ENCODE peak calls at places on chromosomes 5 and 9, in four cellular contexts. S is K562, V is GM12878, C is HCT116. H is an unnamed sample.

GRCh38 chr9:69932901-69933300 is 110.7 kb upstream of the MAMDC2 start:
- DNase-seq in S (peak; percentile 6), C (peak; percentile 39), V (no peak), H (peak; percentile 16)

GRCh38 chr5:30878751-30879150 is 314.7 kb upstream of the CDH6 start:
- DNase-seq in S (no peak), C (no peak), V (no peak), H (no peak)

GRCh38 chr9:36328798-36329411 is 70.7 kb upstream of the GNE start:
- DNase-seq in C (peak; percentile 63), V (no peak), S (peak; percentile 43), H (peak; percentile 49)

GRCh38 chr9:81513049-81513448 is 176.3 kb downstream of the TLE1 start:
- DNase-seq in V (no peak), C (no peak), S (no peak), H (no peak)

GRCh38 chr5:139696894-139697658 is 48.9 kb downstream of the CXXC5 start:
- DNase-seq in V (no peak), C (no peak), S (peak; percentile 92), H (no peak)

GRCh38 chr9:31799953-31800609 is 584.4 kb upstream of the ACO1 start:
- DNase-seq in V (peak; percentile 4), S (no peak), C (peak; percentile 19), H (peak; percentile 63)

GRCh38 chr9:38035873-38036272 is 33.2 kb downstream of the SHB start:
- DNase-seq in C (no peak), S (no peak), V (no peak), H (no peak)

GRCh38 chr5:132492386-132492785 is 1.8 kb upstream of the IRF1 start:
- DNase-seq in C (no peak), V (no peak), S (no peak), H (no peak)

GRCh38 chr5:106094128-106094726 is 1576.5 kb downstream of the EFNA5 start:
- DNase-seq in V (peak; percentile 3), C (no peak), S (no peak), H (no peak)

GRCh38 chr5:3194141-3194540 is 401.5 kb upstream of the IRX1 start:
- DNase-seq in C (no peak), S (no peak), V (no peak), H (no peak)

GRCh38 chr5:179275381-179275878 is 69.8 kb downstream of the ADAMTS2 start:
- DNase-seq in S (no peak), V (no peak), C (no peak), H (no peak)

GRCh38 chr5:65982635-65983034 is 56.3 kb downstream of the ERBIN start:
- DNase-seq in C (no peak), S (no peak), V (no peak), H (no peak)

GRCh38 chr5:160360310-160360709 is 10.1 kb downstream of the C1QTNF2 start:
- DNase-seq in C (no peak), S (no peak), V (no peak), H (no peak)

GRCh38 chr5:171521679-171522078 is 102.2 kb downstream of the FGF18 start:
- DNase-seq in V (no peak), C (no peak), S (no peak), H (no peak)

GRCh38 chr9:124050955-124051354 is 39.4 kb downstream of the LHX2 start:
- DNase-seq in C (no peak), V (no peak), S (no peak), H (no peak)

GRCh38 chr5:56457887-56458451 is 224.8 kb upstream of the ANKRD55 start:
- DNase-seq in S (no peak), V (no peak), C (no peak), H (no peak)

GRCh38 chr9:99821187-99822095 is at the start of gene NR4A3:
- DNase-seq in S (peak; percentile 83), V (peak; percentile 53), C (peak; percentile 96), H (peak; percentile 74)

GRCh38 chr5:112735702-112736101 is 2.0 kb upstream of the APC start:
- DNase-seq in C (no peak), S (no peak), V (no peak), H (no peak)

DNA sequence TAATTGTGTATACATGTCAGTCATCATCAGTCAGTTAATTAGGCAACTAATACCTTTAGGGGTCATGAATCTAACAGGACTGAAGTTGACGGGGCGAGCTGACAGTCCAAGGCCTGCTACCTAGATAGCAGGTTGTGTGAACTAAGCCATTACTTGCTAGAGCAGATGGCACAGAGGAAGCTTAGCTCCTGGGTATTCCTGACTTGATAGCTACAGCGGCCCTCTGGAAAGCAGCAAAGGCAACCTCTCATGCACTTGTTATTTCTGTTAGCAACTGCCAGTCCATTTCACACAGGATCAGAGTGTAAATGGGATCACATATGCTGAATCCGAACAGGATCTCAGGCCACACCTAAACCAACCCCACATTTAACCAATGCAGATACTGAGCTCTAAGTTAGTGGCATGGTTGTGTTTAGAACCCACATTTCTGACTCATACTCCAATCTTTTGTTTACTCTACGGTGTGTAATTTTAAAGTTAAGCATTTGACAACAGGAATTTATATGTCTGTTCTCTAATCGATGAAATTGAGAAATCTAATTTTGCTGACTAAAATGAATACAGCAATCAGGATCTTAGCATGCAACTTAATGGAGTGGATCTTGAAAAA is 521.3 kb upstream of the ZNF608 start:
- DNase-seq in C (no peak), V (no peak), S (no peak), H (no peak)
- TF ChIP-seq YY1 in C (no peak), V (no peak), S (no peak), H (no peak)

GRCh38 chr9:136243631-136244030 is 2.0 kb downstream of the QSOX2 start:
- DNase-seq in S (no peak), C (no peak), V (peak; percentile 27), H (no peak)

GRCh38 chr9:136245194-136246150 is at the start of gene QSOX2:
- DNase-seq in C (peak; percentile 54), V (peak; percentile 11), S (peak; percentile 92), H (peak; percentile 62)

GRCh38 chr9:136242908-136243525 is 2.6 kb downstream of the QSOX2 start:
- DNase-seq in V (peak; percentile 11), C (no peak), S (no peak), H (peak; percentile 18)

GRCh38 chr9:136244776-136245193 is 827 bp downstream of the QSOX2 start:
- DNase-seq in C (no peak), V (no peak), S (no peak), H (no peak)

DNA sequence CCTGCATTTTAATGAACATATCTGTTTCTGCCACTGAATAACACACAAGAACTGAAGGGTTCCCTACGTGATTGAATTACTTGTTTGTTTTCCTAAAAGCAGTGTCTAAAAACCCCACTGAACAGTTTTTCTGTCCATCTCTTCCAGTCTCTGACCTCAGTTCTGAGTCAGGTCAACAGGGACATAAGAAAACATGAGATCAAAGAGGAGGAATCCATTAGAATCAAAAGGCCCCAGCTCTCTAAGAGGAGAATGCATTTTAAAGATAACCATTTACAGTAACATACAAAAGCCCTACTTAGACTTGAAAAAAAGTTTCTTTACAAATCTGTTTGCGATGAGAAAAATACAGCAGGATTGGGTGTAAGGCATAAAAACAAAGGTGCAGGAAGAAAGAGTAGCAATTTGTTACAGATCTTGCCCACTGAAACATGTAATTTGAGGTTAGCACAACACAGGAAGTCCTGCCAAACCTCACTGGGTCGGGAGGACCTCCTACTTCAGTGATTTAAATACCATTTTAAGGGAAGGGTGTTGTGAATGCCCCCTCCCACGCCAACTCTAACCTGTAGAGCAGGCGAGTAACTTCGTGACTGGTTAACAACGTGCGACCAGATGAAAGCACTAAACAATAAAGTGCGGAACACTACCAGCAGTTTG is 1.4 kb downstream of the QSOX2 start:
- DNase-seq in C (no peak), S (no peak), V (peak; percentile 76), H (no peak)
- H3K9ac ChIP-seq in C (peak overlapping the region; percentile 81), S (peak overlapping the region; percentile 80), V (peak overlapping the region; percentile 65), H (peak overlapping the region; percentile 27)

GRCh38 chr9:87771251-87772006 is 45.5 kb downstream of the CTSL start:
- DNase-seq in C (no peak), S (no peak), V (no peak), H (no peak)
- TF ChIP-seq YY1 in C (no peak), S (no peak), V (no peak), H (no peak)

DNA sequence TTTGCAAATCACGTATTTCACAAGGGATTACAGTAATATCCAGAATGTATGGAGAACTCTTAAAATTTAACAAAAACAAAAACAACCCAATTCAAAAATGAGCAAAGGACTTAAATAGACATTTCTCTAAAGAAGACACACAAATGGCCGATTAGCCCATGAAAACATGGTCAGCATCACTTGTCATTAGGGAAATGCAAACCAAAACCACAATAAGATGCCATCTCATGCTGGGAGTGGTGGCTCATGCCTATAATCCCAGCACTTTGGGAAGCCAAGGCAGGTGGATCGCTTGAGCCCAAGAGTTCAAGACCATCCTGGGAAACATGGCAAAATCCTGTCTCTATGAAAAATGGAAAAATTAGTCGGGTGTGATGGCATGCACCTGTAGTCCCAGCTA is 120.2 kb downstream of the SUSD1 start:
- DNase-seq in C (no peak), S (no peak), V (no peak), H (no peak)
- H3K9ac ChIP-seq in C (no peak overlapping the region), S (no peak overlapping the region), V (no peak overlapping the region), H (no peak overlapping the region)

DNA sequence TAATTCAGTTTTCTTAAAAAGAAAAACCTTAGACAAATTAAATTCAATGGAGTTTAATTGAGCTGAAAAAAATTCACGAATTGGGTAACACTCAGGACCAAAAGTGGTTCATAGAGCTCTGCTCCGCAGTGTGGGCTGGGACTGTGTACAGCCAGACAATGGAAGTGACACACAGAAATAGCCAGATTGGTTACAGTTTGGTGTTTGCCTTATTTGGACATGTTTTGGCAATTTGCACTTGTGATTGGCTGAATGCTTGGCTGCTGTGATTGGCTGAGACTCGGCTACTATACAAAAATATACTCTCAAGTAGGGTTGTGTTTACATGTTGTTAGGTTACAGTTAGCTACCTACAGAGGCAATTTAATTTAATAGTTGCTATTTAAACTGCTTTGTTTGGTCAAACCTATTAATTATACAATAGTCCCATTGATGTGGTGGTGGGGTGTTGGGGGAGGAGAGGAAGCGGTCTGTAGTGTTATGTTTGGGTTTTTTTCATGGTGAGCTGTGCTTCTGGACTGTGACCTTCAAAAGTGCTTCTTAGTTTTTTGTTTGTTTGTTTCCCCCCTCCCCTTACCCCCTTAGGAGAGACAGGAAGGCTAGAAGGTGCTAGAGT is 95.2 kb downstream of the CNTLN start:
- DNase-seq in V (no peak), S (no peak), C (no peak), H (no peak)
- TF ChIP-seq YY1 in V (no peak), S (no peak), C (no peak), H (no peak)

DNA sequence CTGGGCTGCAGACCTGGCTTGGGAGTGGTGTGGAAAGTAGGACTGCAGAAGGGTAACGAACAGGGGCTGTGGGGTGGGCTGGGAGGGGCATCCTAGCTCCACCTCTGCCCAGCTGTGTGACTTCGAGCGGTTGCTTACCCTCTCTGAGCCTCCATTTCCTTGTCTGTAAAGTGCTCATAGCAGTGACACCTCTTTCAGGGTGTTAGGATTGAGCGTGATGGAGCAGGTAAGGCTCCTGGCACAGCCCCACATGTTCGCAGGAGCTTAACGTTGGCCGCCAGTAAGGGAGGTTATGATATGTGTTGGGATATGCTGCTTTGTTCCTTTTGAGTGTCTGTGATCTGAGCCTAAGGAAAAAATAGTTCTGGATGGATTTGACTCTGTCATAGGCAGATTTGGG is 2.1 kb downstream of the NDST1 start:
- DNase-seq in C (no peak), S (no peak), V (no peak), H (no peak)
- H3K9ac ChIP-seq in C (no peak overlapping the region), S (no peak overlapping the region), V (no peak overlapping the region), H (no peak overlapping the region)

H was measured in NT2/D1.